ENCODE peak calls at places on chromosomes 5 and 9, in eight cellular contexts. Y is tibial nerve, E is HCT116, R is heart left ventricle, Z is NB4, N is Peyer's patch, D is ovary, O is esophagus squamous epithelium. B is an unnamed sample.
A peak's percentile ranks its signal among the peaks of the same experiment; 100 is the strongest.

GRCh38 chr5:151040211-151040747 is 19.9 kb downstream of the GPX3 start:
- DNase-seq in Y (no peak), E (peak; percentile 43), R (peak; percentile 20), Z (no peak), N (no peak), D (no peak), O (no peak), B (no peak)

GRCh38 chr9:68698943-68699509 is 6.0 kb upstream of the PIP5K1B start:
- DNase-seq in Y (no peak), E (no peak), R (no peak), Z (no peak), N (no peak), D (no peak), O (no peak), B (no peak)

GRCh38 chr5:108917596-108917995 is 169.9 kb downstream of the FER start:
- DNase-seq in Y (no peak), E (no peak), R (no peak), Z (no peak), N (no peak), D (no peak), O (no peak), B (no peak)

GRCh38 chr9:99660191-99660636 is 161.5 kb upstream of the NR4A3 start:
- DNase-seq in Y (no peak), E (no peak), R (no peak), Z (peak; percentile 19), N (no peak), D (no peak), O (no peak), B (no peak)

GRCh38 chr5:147961208-147961749 is 54.9 kb upstream of the C5orf46 start:
- DNase-seq in Y (no peak), E (no peak), R (no peak), Z (no peak), N (no peak), D (no peak), O (no peak), B (no peak)

GRCh38 chr5:172886974-172887491 is 53.0 kb downstream of the ERGIC1 start:
- DNase-seq in Y (no peak), E (no peak), R (peak; percentile 80), Z (peak; percentile 94), N (no peak), D (peak; percentile 82), O (no peak), B (no peak)

GRCh38 chr5:36638056-36638455 is 31.6 kb downstream of the SLC1A3 start:
- DNase-seq in Y (no peak), E (no peak), R (no peak), Z (no peak), N (no peak), D (no peak), O (no peak), B (no peak)

GRCh38 chr5:17487180-17487512 is 10.9 kb upstream of the TAF11L2 start:
- DNase-seq in Y (no peak), E (no peak), R (no peak), Z (no peak), N (no peak), D (no peak), O (no peak), B (no peak)

GRCh38 chr9:92463989-92464388 is 18.3 kb downstream of the ASPN start:
- DNase-seq in Y (no peak), E (no peak), R (no peak), Z (no peak), N (no peak), D (no peak), O (no peak), B (no peak)

GRCh38 chr5:125612356-125613149 is 810.7 kb upstream of the GRAMD2B start:
- DNase-seq in Y (no peak), E (no peak), R (no peak), Z (no peak), N (peak; percentile 40), D (peak; percentile 14), O (no peak), B (no peak)

GRCh38 chr5:16312786-16313185 is 133.2 kb upstream of the MARCHF11 start:
- DNase-seq in Y (no peak), E (no peak), R (no peak), Z (no peak), N (no peak), D (no peak), O (no peak), B (no peak)

GRCh38 chr9:95848764-95849163 is 26.7 kb upstream of the ERCC6L2 start:
- DNase-seq in Y (no peak), E (no peak), R (no peak), Z (no peak), N (no peak), D (no peak), O (no peak), B (no peak)

GRCh38 chr5:107869459-107870115 is 198.8 kb upstream of the EFNA5 start:
- DNase-seq in Y (no peak), E (peak; percentile 36), R (no peak), Z (no peak), N (no peak), D (no peak), O (no peak), B (no peak)

GRCh38 chr5:173324115-173325001 is 3.9 kb downstream of the STC2 start:
- DNase-seq in Y (no peak), E (no peak), R (peak; percentile 91), Z (no peak), N (no peak), D (peak; percentile 78), O (no peak), B (peak; percentile 94)

GRCh38 chr5:10761842-10762165 is 770 bp upstream of the DAP start:
- DNase-seq in Y (no peak), E (no peak), R (no peak), Z (no peak), N (no peak), D (no peak), O (no peak), B (peak; percentile 23)

GRCh38 chr5:150428106-150428876 is 15.6 kb upstream of the CD74 start:
- DNase-seq in Y (no peak), E (no peak), R (peak; percentile 85), Z (no peak), N (peak; percentile 79), D (no peak), O (no peak), B (peak; percentile 89)

GRCh38 chr9:16825364-16825763 is 45.1 kb downstream of the BNC2 start:
- DNase-seq in Y (no peak), E (no peak), R (no peak), Z (no peak), N (no peak), D (no peak), O (no peak), B (no peak)

GRCh38 chr5:136201870-136202269 is 8.9 kb upstream of the SMIM32 start:
- DNase-seq in Y (no peak), E (no peak), R (no peak), Z (no peak), N (no peak), D (no peak), O (no peak), B (peak; percentile 70)

DNA sequence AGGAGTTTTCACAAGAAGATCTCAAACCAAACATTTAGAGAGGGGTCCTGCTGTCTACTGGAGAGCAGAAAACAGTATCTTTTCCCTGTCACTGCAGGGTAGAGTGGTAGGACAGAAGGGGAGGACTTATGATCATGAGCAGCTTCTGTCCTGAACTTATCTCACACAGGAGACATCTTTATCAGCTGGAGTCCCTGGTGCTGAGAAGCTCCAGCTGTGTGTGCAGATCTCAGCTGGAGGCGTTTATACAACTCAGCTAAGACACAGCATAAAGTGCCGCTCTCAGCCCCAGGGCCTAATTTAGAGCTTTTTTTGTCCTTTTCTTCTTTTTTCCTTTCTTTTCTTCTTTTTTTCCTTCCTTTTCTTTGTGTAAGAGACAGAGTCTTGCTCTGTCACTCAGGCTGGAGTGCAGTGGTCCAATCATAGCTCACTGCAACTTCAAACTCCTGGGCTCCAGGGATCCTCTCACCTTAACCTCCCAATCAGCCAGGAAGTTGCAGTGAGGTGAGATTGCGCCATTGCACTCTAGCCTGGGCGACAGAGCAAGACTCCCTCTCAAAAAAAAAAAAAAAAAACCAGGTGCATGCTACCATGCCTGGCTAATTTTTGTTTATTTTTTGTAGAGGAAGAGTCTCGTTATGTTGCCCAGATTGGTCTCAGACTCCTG is 31.9 kb downstream of the CCDC125 start:
- DNase-seq in Y (no peak), E (no peak), R (no peak), Z (no peak), N (no peak), D (no peak), O (no peak), B (no peak)
- TF ChIP-seq POLR2A in Y (no peak), E (no peak), R (no peak), Z (no peak), N (no peak), D (no peak), O (no peak), B (no peak)

DNA sequence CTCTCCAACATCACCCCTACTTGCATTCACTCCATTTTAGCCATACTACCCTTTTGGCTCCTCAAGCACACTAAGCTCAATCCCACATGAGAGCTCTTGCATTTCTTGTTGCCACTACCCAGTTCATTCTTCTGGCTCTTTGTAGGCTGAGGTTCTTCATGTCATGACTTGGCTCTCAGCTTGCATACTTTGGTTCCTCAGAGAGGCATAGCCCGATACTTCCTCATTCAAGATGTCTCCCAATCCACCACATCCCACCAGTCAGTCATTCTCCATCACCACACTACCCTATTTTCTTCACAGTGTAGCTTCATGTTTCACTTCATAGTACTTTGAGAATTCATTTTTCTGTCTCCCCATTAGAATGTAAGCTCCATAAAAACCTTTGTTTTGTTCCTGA is 116.7 kb downstream of the NR6A1 start:
- DNase-seq in Y (no peak), E (no peak), R (no peak), Z (peak; percentile 54), N (no peak), D (no peak), O (no peak), B (no peak)
- H3K4me3 ChIP-seq in Y (no peak overlapping the region), E (no peak overlapping the region), R (no peak overlapping the region), Z (no peak overlapping the region), N (no peak overlapping the region), D (no peak overlapping the region), O (no peak overlapping the region), B (no peak overlapping the region)

DNA sequence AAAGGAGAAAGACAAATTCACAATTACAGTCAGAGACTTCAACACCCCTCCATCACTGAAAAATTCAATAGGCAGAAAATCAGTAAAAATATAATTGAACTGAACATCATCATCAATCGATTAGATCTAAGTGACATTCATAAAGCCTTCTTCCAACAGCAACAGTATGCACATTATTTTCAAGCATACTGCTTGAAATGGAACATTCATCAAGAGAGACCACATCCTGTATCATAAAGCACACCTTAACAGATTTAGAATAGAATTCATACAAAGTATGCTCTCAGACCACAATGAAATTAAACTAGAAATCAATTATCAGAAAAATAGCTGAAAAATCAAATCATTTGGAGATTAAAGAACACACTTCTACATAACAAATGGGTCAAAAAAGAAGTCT is 39.1 kb downstream of the ERMP1 start:
- DNase-seq in Y (no peak), E (no peak), R (no peak), Z (no peak), N (no peak), D (no peak), O (no peak), B (no peak)
- TF ChIP-seq POLR2A in Y (no peak), E (no peak), R (no peak), Z (no peak), N (no peak), D (no peak), O (no peak), B (no peak)

DNA sequence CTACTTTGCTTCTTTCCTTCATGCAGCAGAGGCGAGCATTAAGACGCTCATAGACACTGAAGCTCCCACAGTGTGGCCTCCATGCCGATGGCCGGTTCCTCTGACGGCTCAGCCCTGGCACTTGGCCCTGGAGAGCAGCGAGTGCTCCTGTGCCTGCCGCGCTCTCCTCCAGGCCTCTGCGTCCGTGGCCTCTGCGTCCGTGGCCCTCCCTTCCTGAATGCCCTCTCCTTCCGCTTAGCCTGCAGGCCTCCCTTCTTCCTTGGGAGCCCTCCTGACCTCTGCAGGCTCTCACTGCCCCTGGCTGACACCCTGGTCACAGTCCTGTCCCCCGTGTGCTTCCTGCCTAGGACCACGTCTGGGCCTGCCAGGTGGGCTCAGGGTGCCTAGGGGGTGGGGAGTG is 92.8 kb downstream of the ZNF354C start:
- DNase-seq in Y (no peak), E (no peak), R (peak; percentile 53), Z (no peak), N (no peak), D (no peak), O (no peak), B (no peak)
- H3K4me3 ChIP-seq in Y (no peak overlapping the region), E (no peak overlapping the region), R (no peak overlapping the region), Z (no peak overlapping the region), N (no peak overlapping the region), D (no peak overlapping the region), O (no peak overlapping the region), B (no peak overlapping the region)

B was measured in lower leg skin.